ENCODE peak calls at places on chromosomes 7 and 10, in five cellular contexts. Z is hypothalamus; S is BJ; K is H9; J is activated CD4-positive, CD25-positive, alpha-beta regulatory T cell. F is an unnamed sample.

GRCh38 chr10:91048380-91048779 is 127.5 kb upstream of the ANKRD1 start:
- DNase-seq in S (no peak), J (no peak), K (no peak), Z (no peak), F (no peak)

GRCh38 chr10:12180221-12180974 is 15.3 kb downstream of the NUDT5 start:
- DNase-seq in Z (no peak), J (no peak), K (peak; percentile 45), S (no peak), F (no peak)

GRCh38 chr7:106731207-106731606 is 70.2 kb upstream of the CCDC71L start:
- DNase-seq in Z (no peak), S (no peak), J (no peak), K (no peak), F (no peak)

GRCh38 chr7:36658603-36659516 is 65.4 kb downstream of the AOAH start:
- DNase-seq in Z (no peak), S (peak; percentile 57), K (no peak), J (no peak), F (peak; percentile 89)

GRCh38 chr7:76403780-76404494 is 5.6 kb downstream of the SSC4D start:
- DNase-seq in K (no peak), S (no peak), Z (no peak), J (no peak), F (no peak)

GRCh38 chr7:157485361-157485831 is 148.6 kb downstream of the DNAJB6 start:
- DNase-seq in J (no peak), Z (no peak), K (no peak), S (no peak), F (no peak)

GRCh38 chr10:131947631-131948347 is 33.9 kb downstream of the BNIP3 start:
- DNase-seq in K (no peak), J (no peak), S (no peak), Z (no peak), F (peak; percentile 60)

GRCh38 chr10:119652361-119652760 is 1.2 kb downstream of the BAG3 start:
- DNase-seq in Z (no peak), S (peak; percentile 35), K (no peak), J (no peak), F (no peak)

GRCh38 chr7:77989981-77990566 is 191.5 kb downstream of the PHTF2 start:
- DNase-seq in K (peak; percentile 71), J (no peak), Z (no peak), S (no peak), F (no peak)

GRCh38 chr7:26413007-26413691 is 121.5 kb downstream of the SNX10 start:
- DNase-seq in J (no peak), S (no peak), K (no peak), Z (no peak), F (no peak)

GRCh38 chr7:27178366-27178765 is 4.2 kb upstream of the HOXA10 start:
- DNase-seq in Z (no peak), S (no peak), J (no peak), K (peak; percentile 20), F (no peak)

GRCh38 chr7:120332433-120332832 is 59.5 kb downstream of the KCND2 start:
- DNase-seq in S (no peak), Z (no peak), K (no peak), J (no peak), F (no peak)

GRCh38 chr7:6529643-6530042 is 21.6 kb downstream of the GRID2IP start:
- DNase-seq in J (no peak), K (no peak), S (no peak), Z (no peak), F (no peak)

GRCh38 chr7:36272567-36273269 is 116.9 kb upstream of the ANLN start:
- DNase-seq in S (no peak), K (no peak), Z (no peak), J (no peak), F (no peak)

GRCh38 chr7:46089281-46089680 is 168.2 kb upstream of the IGFBP3 start:
- DNase-seq in Z (no peak), S (no peak), J (no peak), K (no peak), F (peak; percentile 37)

F was measured in non-pigmented ciliary epithelial cell.